ENCODE peak calls at places on chromosomes 16 and 17, in five cellular contexts. One of them, this sample, is unnamed.
A peak's percentile ranks its signal among the peaks of the same experiment; 100 is the strongest.

GRCh38 chr16:85002643-85003042 is 8.7 kb downstream of the ZDHHC7 start:
- DNase-seq in fibroblast of villous mesenchyme: peak; percentile 60
- DNase-seq in ovary: no peak
- DNase-seq in cardiac fibroblast: peak; percentile 59
- DNase-seq in GM23338: no peak
- DNase-seq in this sample: no peak

GRCh38 chr16:70746040-70746707 is 54.8 kb downstream of the VAC14 start:
- DNase-seq in fibroblast of villous mesenchyme: peak; percentile 75
- DNase-seq in ovary: peak; percentile 84
- DNase-seq in cardiac fibroblast: peak; percentile 84
- DNase-seq in GM23338: no peak
- DNase-seq in this sample: peak; percentile 86

GRCh38 chr17:58200024-58200633 is 7.6 kb downstream of the EPX start:
- DNase-seq in ovary: no peak
- DNase-seq in cardiac fibroblast: peak; percentile 59
- DNase-seq in GM23338: peak; percentile 91
- DNase-seq in fibroblast of villous mesenchyme: peak; percentile 35
- DNase-seq in this sample: peak; percentile 39

GRCh38 chr16:68503334-68503733 is 35.8 kb upstream of the ZFP90 start:
- DNase-seq in fibroblast of villous mesenchyme: no peak
- DNase-seq in ovary: no peak
- DNase-seq in cardiac fibroblast: peak; percentile 14
- DNase-seq in GM23338: no peak
- DNase-seq in this sample: peak; percentile 32

GRCh38 chr17:47847341-47848197 is 3.4 kb downstream of the SP6 start:
- DNase-seq in fibroblast of villous mesenchyme: no peak
- DNase-seq in ovary: no peak
- DNase-seq in cardiac fibroblast: no peak
- DNase-seq in GM23338: peak; percentile 86
- DNase-seq in this sample: no peak

GRCh38 chr17:69592692-69593350 is 178.3 kb downstream of the MAP2K6 start:
- DNase-seq in GM23338: no peak
- DNase-seq in ovary: no peak
- DNase-seq in cardiac fibroblast: peak; percentile 82
- DNase-seq in fibroblast of villous mesenchyme: peak; percentile 74
- DNase-seq in this sample: peak; percentile 82

GRCh38 chr16:86578499-86579267 is at the start of gene FOXL1:
- DNase-seq in GM23338: peak; percentile 55
- DNase-seq in fibroblast of villous mesenchyme: peak; percentile 64
- DNase-seq in ovary: no peak
- DNase-seq in cardiac fibroblast: peak; percentile 86
- DNase-seq in this sample: peak; percentile 71

GRCh38 chr17:37081287-37081686 is 132.5 kb downstream of the AATF start:
- DNase-seq in cardiac fibroblast: peak; percentile 28
- DNase-seq in ovary: no peak
- DNase-seq in GM23338: peak; percentile 57
- DNase-seq in fibroblast of villous mesenchyme: no peak
- DNase-seq in this sample: no peak

GRCh38 chr17:75689441-75689873 is 22.3 kb downstream of the SAP30BP start:
- DNase-seq in ovary: no peak
- DNase-seq in cardiac fibroblast: no peak
- DNase-seq in fibroblast of villous mesenchyme: no peak
- DNase-seq in GM23338: no peak
- DNase-seq in this sample: no peak

GRCh38 chr17:81303385-81303784 is 8.3 kb upstream of the SLC38A10 start:
- DNase-seq in fibroblast of villous mesenchyme: no peak
- DNase-seq in cardiac fibroblast: no peak
- DNase-seq in GM23338: no peak
- DNase-seq in ovary: no peak
- DNase-seq in this sample: no peak

GRCh38 chr16:28543072-28543471 is 4.3 kb upstream of the NUPR1 start:
- DNase-seq in GM23338: no peak
- DNase-seq in ovary: no peak
- DNase-seq in cardiac fibroblast: no peak
- DNase-seq in fibroblast of villous mesenchyme: peak; percentile 30
- DNase-seq in this sample: no peak

GRCh38 chr16:30866031-30866430 is 27.8 kb downstream of the BCL7C start:
- DNase-seq in GM23338: no peak
- DNase-seq in ovary: no peak
- DNase-seq in cardiac fibroblast: no peak
- DNase-seq in fibroblast of villous mesenchyme: no peak
- DNase-seq in this sample: no peak

GRCh38 chr17:78748730-78749317 is 33.2 kb downstream of the CYTH1 start:
- DNase-seq in cardiac fibroblast: peak; percentile 70
- DNase-seq in GM23338: no peak
- DNase-seq in fibroblast of villous mesenchyme: peak; percentile 84
- DNase-seq in ovary: peak; percentile 38
- DNase-seq in this sample: peak; percentile 77

GRCh38 chr16:61323456-61323855 is 712.8 kb downstream of the CDH8 start:
- DNase-seq in GM23338: no peak
- DNase-seq in ovary: no peak
- DNase-seq in cardiac fibroblast: peak; percentile 58
- DNase-seq in fibroblast of villous mesenchyme: peak; percentile 4
- DNase-seq in this sample: no peak

GRCh38 chr17:66400698-66401097 is 98.3 kb downstream of the PRKCA start:
- DNase-seq in GM23338: no peak
- DNase-seq in cardiac fibroblast: no peak
- DNase-seq in fibroblast of villous mesenchyme: no peak
- DNase-seq in ovary: no peak
- DNase-seq in this sample: no peak

GRCh38 chr17:42509409-42509808 is 26.6 kb upstream of the NAGLU start:
- DNase-seq in cardiac fibroblast: no peak
- DNase-seq in fibroblast of villous mesenchyme: no peak
- DNase-seq in ovary: no peak
- DNase-seq in GM23338: no peak
- DNase-seq in this sample: no peak

GRCh38 chr16:88740727-88741055 is 34.4 kb downstream of the CTU2 start:
- DNase-seq in fibroblast of villous mesenchyme: no peak
- DNase-seq in cardiac fibroblast: no peak
- DNase-seq in ovary: no peak
- DNase-seq in GM23338: no peak
- DNase-seq in this sample: no peak

GRCh38 chr17:2709173-2709661 is 2.3 kb downstream of the CLUH start:
- DNase-seq in ovary: no peak
- DNase-seq in GM23338: peak; percentile 43
- DNase-seq in fibroblast of villous mesenchyme: no peak
- DNase-seq in cardiac fibroblast: no peak
- DNase-seq in this sample: peak; percentile 15

GRCh38 chr17:27526603-27527002 is 70.4 kb downstream of the KSR1 start:
- DNase-seq in ovary: peak; percentile 51
- DNase-seq in cardiac fibroblast: peak; percentile 50
- DNase-seq in GM23338: peak; percentile 69
- DNase-seq in fibroblast of villous mesenchyme: peak; percentile 72
- DNase-seq in this sample: peak; percentile 46

GRCh38 chr17:80940171-80941123 is 51.2 kb upstream of the CHMP6 start:
- DNase-seq in cardiac fibroblast: no peak
- DNase-seq in ovary: no peak
- DNase-seq in GM23338: no peak
- DNase-seq in fibroblast of villous mesenchyme: no peak
- DNase-seq in this sample: no peak

GRCh38 chr16:1553976-1554825 is 20.7 kb downstream of the TMEM204 start:
- DNase-seq in GM23338: no peak
- DNase-seq in fibroblast of villous mesenchyme: no peak
- DNase-seq in cardiac fibroblast: no peak
- DNase-seq in ovary: no peak
- DNase-seq in this sample: no peak

GRCh38 chr16:85151603-85152413 is 39.5 kb upstream of the CIBAR2 start:
- DNase-seq in ovary: peak; percentile 84
- DNase-seq in cardiac fibroblast: peak; percentile 67
- DNase-seq in fibroblast of villous mesenchyme: peak; percentile 83
- DNase-seq in GM23338: no peak
- DNase-seq in this sample: peak; percentile 86

GRCh38 chr17:73272906-73273218 is 11.2 kb upstream of the CPSF4L start:
- DNase-seq in GM23338: no peak
- DNase-seq in ovary: no peak
- DNase-seq in fibroblast of villous mesenchyme: no peak
- DNase-seq in cardiac fibroblast: no peak
- DNase-seq in this sample: no peak

GRCh38 chr16:138049-138417 is 440 bp downstream of the NPRL3 start:
- DNase-seq in cardiac fibroblast: no peak
- DNase-seq in fibroblast of villous mesenchyme: peak; percentile 14
- DNase-seq in GM23338: peak; percentile 58
- DNase-seq in ovary: peak; percentile 35
- DNase-seq in this sample: peak; percentile 8

GRCh38 chr17:2386400-2387085 is 14.3 kb downstream of the MNT start:
- DNase-seq in GM23338: no peak
- DNase-seq in cardiac fibroblast: no peak
- DNase-seq in ovary: no peak
- DNase-seq in fibroblast of villous mesenchyme: no peak
- DNase-seq in this sample: no peak

GRCh38 chr16:52068447-52069074 is 478.4 kb downstream of the TOX3 start:
- DNase-seq in ovary: no peak
- DNase-seq in GM23338: peak; percentile 73
- DNase-seq in cardiac fibroblast: peak; percentile 9
- DNase-seq in fibroblast of villous mesenchyme: peak; percentile 9
- DNase-seq in this sample: peak; percentile 25

GRCh38 chr16:7183768-7184167 is 148.9 kb upstream of the RBFOX1 start:
- DNase-seq in cardiac fibroblast: no peak
- DNase-seq in fibroblast of villous mesenchyme: no peak
- DNase-seq in GM23338: no peak
- DNase-seq in ovary: no peak
- DNase-seq in this sample: no peak

GRCh38 chr17:75835315-75835987 is 8.8 kb downstream of the UNC13D start:
- DNase-seq in GM23338: peak; percentile 71
- DNase-seq in cardiac fibroblast: no peak
- DNase-seq in fibroblast of villous mesenchyme: no peak
- DNase-seq in ovary: no peak
- DNase-seq in this sample: no peak

GRCh38 chr16:15618392-15618791 is 24.6 kb downstream of the MARF1 start:
- DNase-seq in fibroblast of villous mesenchyme: peak; percentile 73
- DNase-seq in GM23338: no peak
- DNase-seq in cardiac fibroblast: peak; percentile 40
- DNase-seq in ovary: no peak
- DNase-seq in this sample: peak; percentile 78

GRCh38 chr17:60579090-60579489 is 20.9 kb upstream of the PPM1D start:
- DNase-seq in ovary: no peak
- DNase-seq in cardiac fibroblast: peak; percentile 58
- DNase-seq in GM23338: no peak
- DNase-seq in fibroblast of villous mesenchyme: peak; percentile 96
- DNase-seq in this sample: peak; percentile 45

GRCh38 chr16:81575834-81576233 is 131.2 kb downstream of the CMIP start:
- DNase-seq in fibroblast of villous mesenchyme: no peak
- DNase-seq in cardiac fibroblast: no peak
- DNase-seq in ovary: no peak
- DNase-seq in GM23338: no peak
- DNase-seq in this sample: no peak

GRCh38 chr16:69839240-69839688 is 77.1 kb downstream of the WWP2 start:
- DNase-seq in fibroblast of villous mesenchyme: no peak
- DNase-seq in cardiac fibroblast: no peak
- DNase-seq in GM23338: no peak
- DNase-seq in ovary: no peak
- DNase-seq in this sample: no peak

DNA sequence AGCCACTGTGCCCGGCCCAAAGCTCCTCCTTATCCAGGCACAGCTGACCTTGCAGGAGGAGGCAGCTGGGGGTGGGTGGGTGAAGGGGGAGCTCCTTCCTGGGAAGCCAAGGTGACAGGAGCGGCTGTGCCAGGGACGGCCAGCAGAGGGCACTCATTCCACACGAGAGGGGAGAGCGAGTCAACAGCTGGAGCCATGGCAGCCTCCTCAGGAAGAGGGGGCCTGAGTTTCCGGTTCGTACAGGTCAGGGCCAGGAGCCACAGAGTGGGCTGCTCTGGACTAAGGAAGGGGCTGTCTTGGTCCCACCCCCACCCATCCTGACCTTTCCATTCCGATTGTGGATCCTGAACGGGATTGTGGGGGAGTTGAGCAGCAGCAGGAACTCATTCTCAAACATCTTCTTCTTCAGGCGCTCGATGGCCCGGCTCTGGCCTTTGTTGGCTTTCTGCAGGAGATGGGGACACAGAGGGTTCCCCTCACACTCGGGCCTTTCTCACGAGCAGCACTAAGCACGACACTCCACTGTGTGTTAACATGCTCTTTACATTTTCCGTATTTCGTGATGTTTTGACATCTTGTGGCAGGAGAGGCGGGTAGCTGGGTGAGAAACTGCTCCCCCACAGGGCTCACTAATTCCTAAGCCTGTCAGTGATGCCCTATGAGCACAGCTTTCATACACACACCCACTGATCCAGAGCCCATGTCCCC is 61.6 kb downstream of the TIMM22 start:
- DNase-seq in GM23338: peak; percentile 74
- DNase-seq in fibroblast of villous mesenchyme: peak; percentile 21
- DNase-seq in cardiac fibroblast: peak; percentile 66
- DNase-seq in ovary: no peak
- DNase-seq in this sample: peak; percentile 24
- TF ChIP-seq CTCF in GM23338: peak; percentile 39
- TF ChIP-seq CTCF in fibroblast of villous mesenchyme: peak; percentile 41
- TF ChIP-seq CTCF in cardiac fibroblast: peak; percentile 66
- TF ChIP-seq CTCF in ovary: no peak
- TF ChIP-seq CTCF in this sample: peak; percentile 37

DNA sequence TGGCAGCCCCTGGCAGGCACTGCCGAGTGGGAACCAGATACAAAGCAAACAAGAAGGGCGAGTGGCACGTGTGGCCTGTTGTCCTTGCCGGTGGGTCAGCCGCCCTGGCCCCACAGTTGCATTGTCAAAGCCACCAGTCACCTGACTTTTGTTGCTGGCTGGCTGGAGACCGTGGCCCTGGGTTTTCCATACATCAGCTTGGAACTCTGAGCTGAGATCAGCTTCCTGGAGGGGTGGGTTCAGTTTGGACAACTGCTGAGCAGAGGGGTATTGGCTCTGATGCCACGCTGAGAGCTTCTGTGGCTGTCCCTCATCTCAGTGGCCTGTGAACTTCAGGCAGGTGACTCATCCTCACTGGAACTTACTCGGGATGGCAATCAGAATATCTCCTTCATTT is 69.3 kb upstream of the BRD7 start:
- DNase-seq in fibroblast of villous mesenchyme: no peak
- DNase-seq in cardiac fibroblast: no peak
- DNase-seq in GM23338: no peak
- DNase-seq in ovary: no peak
- DNase-seq in this sample: no peak
- H3K4me3 ChIP-seq in fibroblast of villous mesenchyme: no peak overlapping the region
- H3K4me3 ChIP-seq in cardiac fibroblast: no peak overlapping the region
- H3K4me3 ChIP-seq in GM23338: no peak overlapping the region
- H3K4me3 ChIP-seq in ovary: no peak overlapping the region
- H3K4me3 ChIP-seq in this sample: no peak overlapping the region

GRCh38 chr17:6856054-6856453 is 24.5 kb upstream of the TEKT1 start:
- DNase-seq in fibroblast of villous mesenchyme: no peak
- DNase-seq in cardiac fibroblast: no peak
- DNase-seq in GM23338: no peak
- DNase-seq in ovary: no peak
- DNase-seq in this sample: no peak

GRCh38 chr17:6857904-6858303 is 26.4 kb upstream of the TEKT1 start:
- DNase-seq in cardiac fibroblast: no peak
- DNase-seq in ovary: no peak
- DNase-seq in fibroblast of villous mesenchyme: no peak
- DNase-seq in GM23338: no peak
- DNase-seq in this sample: no peak

GRCh38 chr17:6857336-6857735 is 25.8 kb upstream of the TEKT1 start:
- DNase-seq in cardiac fibroblast: no peak
- DNase-seq in GM23338: no peak
- DNase-seq in fibroblast of villous mesenchyme: no peak
- DNase-seq in ovary: no peak
- DNase-seq in this sample: no peak

GRCh38 chr17:6853764-6854442 is 22.4 kb upstream of the TEKT1 start:
- DNase-seq in cardiac fibroblast: no peak
- DNase-seq in ovary: no peak
- DNase-seq in fibroblast of villous mesenchyme: no peak
- DNase-seq in GM23338: peak; percentile 89
- DNase-seq in this sample: no peak
- TF ChIP-seq CTCF in cardiac fibroblast: peak; percentile 27
- TF ChIP-seq CTCF in ovary: no peak
- TF ChIP-seq CTCF in fibroblast of villous mesenchyme: peak; percentile 24
- TF ChIP-seq CTCF in GM23338: peak; percentile 64
- TF ChIP-seq CTCF in this sample: peak; percentile 34

GRCh38 chr17:7218166-7218565 is 1.5 kb downstream of the DLG4 start:
- DNase-seq in fibroblast of villous mesenchyme: no peak
- DNase-seq in ovary: no peak
- DNase-seq in cardiac fibroblast: no peak
- DNase-seq in GM23338: no peak
- DNase-seq in this sample: no peak
- H3K4me3 ChIP-seq in fibroblast of villous mesenchyme: peak overlapping the region; percentile 77
- H3K4me3 ChIP-seq in ovary: no peak overlapping the region
- H3K4me3 ChIP-seq in cardiac fibroblast: peak overlapping the region; percentile 61
- H3K4me3 ChIP-seq in GM23338: peak overlapping the region; percentile 73
- H3K4me3 ChIP-seq in this sample: peak overlapping the region; percentile 72

This sample was measured in AG10803.